ENCODE peak calls at places on chromosomes 13 and 19, in eight cellular contexts. M is mesendoderm; K is tibial artery; W is thyroid gland; A is lower lobe of right lung; Q is CD4-positive, CD25-positive, alpha-beta regulatory T cell; V is cardiac muscle cell; R is uterus. Z is an unnamed sample.

GRCh38 chr13:110062077-110062776 is 244.7 kb downstream of the COL4A1 start:
- DNase-seq in R (no peak), W (no peak), V (no peak), K (no peak), M (no peak), Q (no peak), A (no peak), Z (peak; percentile 46)

GRCh38 chr13:21175656-21176194 is 627 bp downstream of the SKA3 start:
- DNase-seq in Q (no peak), M (peak; percentile 16), R (no peak), A (no peak), V (no peak), W (no peak), K (no peak), Z (no peak)

GRCh38 chr19:47095707-47096704 is 17.6 kb downstream of the ZC3H4 start:
- DNase-seq in V (no peak), R (no peak), A (peak; percentile 92), W (peak; percentile 96), Q (no peak), M (no peak), K (peak; percentile 59), Z (peak; percentile 99)

GRCh38 chr13:45873491-45874360 is 22.2 kb upstream of the SIAH3 start:
- DNase-seq in R (no peak), Q (no peak), W (no peak), K (no peak), A (no peak), M (peak; percentile 74), V (no peak), Z (no peak)

GRCh38 chr19:40403262-40403984 is 9.8 kb downstream of the PRX start:
- DNase-seq in V (peak; percentile 93), A (peak; percentile 95), M (peak; percentile 97), W (peak; percentile 92), R (peak; percentile 90), Q (peak; percentile 87), K (peak; percentile 91), Z (peak; percentile 94)

GRCh38 chr19:43432866-43433673 is 18.4 kb downstream of the TEX101 start:
- DNase-seq in M (peak; percentile 79), K (peak; percentile 39), Q (peak; percentile 69), V (peak; percentile 72), R (peak; percentile 34), A (peak; percentile 60), W (peak; percentile 41), Z (peak; percentile 66)

GRCh38 chr13:26996965-26997752 is 174.5 kb downstream of the USP12 start:
- DNase-seq in R (no peak), K (no peak), W (no peak), A (no peak), M (no peak), Q (no peak), V (no peak), Z (no peak)

GRCh38 chr13:46575843-46576242 is 22.9 kb downstream of the LRCH1 start:
- DNase-seq in A (no peak), R (no peak), W (no peak), M (no peak), K (no peak), V (peak; percentile 54), Q (no peak), Z (no peak)

GRCh38 chr13:95660981-95661581 is 15.9 kb upstream of the DNAJC3 start:
- DNase-seq in Q (peak; percentile 41), K (no peak), A (no peak), M (peak; percentile 50), V (peak; percentile 74), W (no peak), R (no peak), Z (peak; percentile 37)

GRCh38 chr13:46386996-46387851 is at the start of gene RUBCNL:
- DNase-seq in M (peak; percentile 82), Q (peak; percentile 24), W (peak; percentile 24), V (peak; percentile 70), A (peak; percentile 67), K (no peak), R (peak; percentile 16), Z (no peak)

GRCh38 chr13:75137911-75138571 is 343.9 kb downstream of the TBC1D4 start:
- DNase-seq in W (no peak), A (no peak), M (no peak), Q (no peak), V (no peak), R (no peak), K (no peak), Z (no peak)

GRCh38 chr19:11390933-11391680 is 7.0 kb upstream of the EPOR start:
- DNase-seq in K (no peak), A (no peak), V (no peak), W (no peak), R (no peak), Q (no peak), M (peak; percentile 36), Z (no peak)

GRCh38 chr19:37770985-37771384 is 8.4 kb downstream of the ZNF573 start:
- DNase-seq in K (no peak), R (no peak), A (no peak), M (no peak), Q (no peak), V (no peak), W (no peak), Z (no peak)

GRCh38 chr13:114109646-114110045 is 22.8 kb downstream of the RASA3 start:
- DNase-seq in A (peak; percentile 49), R (peak; percentile 28), M (no peak), Q (no peak), W (no peak), V (no peak), K (peak; percentile 21), Z (no peak)

GRCh38 chr19:3132971-3133792 is 2.7 kb upstream of the GNA15 start:
- DNase-seq in Q (peak; percentile 75), K (peak; percentile 35), V (no peak), A (no peak), M (no peak), W (no peak), R (no peak), Z (peak; percentile 36)

GRCh38 chr13:102769679-102770078 is 3.9 kb downstream of the TEX30 start:
- DNase-seq in W (no peak), R (no peak), K (no peak), V (no peak), A (no peak), M (no peak), Q (peak; percentile 4), Z (no peak)

GRCh38 chr13:97249093-97249787 is 27.1 kb downstream of the MBNL2 start:
- DNase-seq in A (no peak), K (no peak), M (no peak), W (no peak), V (no peak), R (no peak), Q (no peak), Z (no peak)
- H3K27ac ChIP-seq in A (peak overlapping the region; percentile 58), K (peak overlapping the region; percentile 62), M (no peak overlapping the region), W (peak overlapping the region; percentile 47), V (no peak overlapping the region), R (peak overlapping the region; percentile 49), Q (no peak overlapping the region), Z (peak overlapping the region; percentile 67)

GRCh38 chr19:1027020-1027952 is 878 bp downstream of the CNN2 start:
- DNase-seq in A (no peak), V (no peak), M (peak; percentile 44), Q (peak; percentile 51), R (no peak), K (no peak), W (peak; percentile 71), Z (no peak)
- H3K4me1 ChIP-seq in A (peaks cover 54% of the 10 kb centered on the region), V (no peaks in the 10 kb centered on the region), M (no peaks in the 10 kb centered on the region), Q (peaks cover 47% of the 10 kb centered on the region), R (no peaks in the 10 kb centered on the region), K (peaks cover 40% of the 10 kb centered on the region), W (peaks cover 22% of the 10 kb centered on the region), Z (peaks cover 37% of the 10 kb centered on the region)

GRCh38 chr19:39252458-39252857 is 3.8 kb upstream of the IFNL4 start:
- DNase-seq in K (no peak), W (no peak), Q (no peak), M (peak; percentile 17), R (no peak), V (no peak), A (no peak), Z (no peak)

GRCh38 chr19:39246951-39247669 is 1.5 kb downstream of the IFNL4 start:
- DNase-seq in K (no peak), W (peak; percentile 33), Q (peak; percentile 44), R (no peak), M (peak; percentile 64), V (no peak), A (peak; percentile 52), Z (no peak)

GRCh38 chr19:39251081-39251480 is 2.4 kb upstream of the IFNL4 start:
- DNase-seq in M (peak; percentile 9), W (no peak), Q (no peak), V (no peak), K (no peak), A (no peak), R (no peak), Z (no peak)

GRCh38 chr19:39248806-39249205 is at the start of gene IFNL4:
- DNase-seq in V (no peak), W (no peak), Q (no peak), M (no peak), A (no peak), R (no peak), K (no peak), Z (no peak)

DNA sequence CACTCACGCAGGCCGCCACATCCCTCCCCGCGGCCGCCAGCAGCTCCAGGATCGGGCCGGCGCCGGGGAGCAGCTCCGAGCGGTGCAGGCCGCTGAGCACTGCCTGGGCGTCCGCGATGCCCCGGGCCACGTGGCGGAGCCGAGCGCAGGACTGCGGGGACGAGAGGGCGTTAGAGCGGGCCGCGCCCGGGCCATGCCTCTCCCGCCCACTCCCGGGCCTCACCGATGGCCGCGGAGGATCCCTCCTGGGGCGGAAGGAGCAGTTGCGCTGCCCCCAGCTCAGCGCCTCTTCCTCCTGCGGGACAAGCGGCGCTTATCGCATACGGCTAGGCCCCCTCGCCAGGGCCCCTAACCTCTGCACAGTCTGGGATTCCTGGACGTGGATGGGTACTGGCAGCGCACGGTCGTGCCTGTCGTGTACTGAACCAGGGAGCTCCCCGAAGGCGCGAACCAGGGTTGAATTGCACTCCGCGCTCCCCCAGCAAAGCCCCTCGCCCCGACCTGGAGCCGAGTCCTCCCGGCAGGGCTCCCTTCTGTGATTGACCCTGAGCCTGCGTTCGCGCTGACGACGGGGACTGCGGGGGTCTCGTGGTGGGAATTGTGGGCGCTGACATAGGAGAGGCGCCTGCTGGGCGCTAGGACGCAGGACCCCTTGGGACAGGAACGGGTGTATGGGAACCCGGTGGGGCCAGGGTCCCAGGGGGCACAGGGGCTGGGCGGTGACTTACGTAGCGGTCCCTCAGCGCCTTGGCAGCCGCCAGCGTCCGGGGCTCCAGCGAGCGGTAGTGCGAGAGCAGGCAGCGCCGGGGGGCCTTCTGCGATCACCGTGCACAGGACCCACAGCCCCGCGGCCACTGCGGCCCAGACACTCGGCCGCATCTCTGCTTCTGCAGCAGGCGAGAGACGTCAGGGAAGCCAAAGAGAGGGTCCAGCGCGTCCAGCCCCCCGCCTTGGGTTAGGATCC is 673 bp downstream of the IFNL4 start:
- DNase-seq in M (peak; percentile 29), W (no peak), Q (no peak), R (no peak), V (peak; percentile 47), A (no peak), K (no peak), Z (peak; percentile 24)
- H3K27ac ChIP-seq in M (no peak overlapping the region), W (no peak overlapping the region), Q (no peak overlapping the region), R (no peak overlapping the region), V (no peak overlapping the region), A (no peak overlapping the region), K (no peak overlapping the region), Z (no peak overlapping the region)

DNA sequence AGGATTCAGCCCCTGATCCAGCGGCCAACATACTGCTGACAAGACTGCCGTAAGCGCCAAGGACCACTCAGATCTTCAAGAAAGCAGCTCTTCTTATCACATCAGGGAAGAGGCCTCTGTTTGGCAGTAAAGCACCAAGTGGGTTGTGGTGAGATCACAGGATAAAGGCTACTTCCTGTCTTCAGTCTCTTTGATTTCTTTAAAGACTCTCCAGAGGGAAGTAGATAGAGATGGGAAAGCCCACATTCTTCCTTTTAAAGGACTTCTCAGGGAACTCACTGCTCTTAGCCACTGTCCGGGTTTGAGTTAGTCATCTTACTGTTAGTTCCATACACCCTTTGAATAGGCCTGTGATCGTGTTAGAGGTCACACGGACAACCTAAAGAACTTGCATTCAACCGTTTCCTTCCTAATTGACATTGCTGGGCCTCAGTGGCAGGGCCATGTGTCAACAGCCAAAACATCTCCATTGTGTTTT is 47.2 kb upstream of the POMP start:
- DNase-seq in K (no peak), W (no peak), M (peak; percentile 84), V (no peak), A (no peak), R (no peak), Q (peak; percentile 50), Z (no peak)
- H3K4me1 ChIP-seq in K (no peaks in the 10 kb centered on the region), W (no peaks in the 10 kb centered on the region), M (peaks cover 3% of the 10 kb centered on the region), V (no peaks in the 10 kb centered on the region), A (peaks cover 4% of the 10 kb centered on the region), R (no peaks in the 10 kb centered on the region), Q (peaks cover 7% of the 10 kb centered on the region), Z (no peaks in the 10 kb centered on the region)

Z was measured in body of pancreas.